ENCODE peak calls at places on chromosomes 11 and 22, in ten cellular contexts. Q is GM23248, X is SK-N-SH, S is GM23338, O is HCT116, C is OCI-LY7, K is PC-3, G is MM.1S, N is hepatocyte, A is Karpas-422. I is an unnamed sample. For H3K9me2, the result is how much of the 10 kb centered on the place peaks cover.

GRCh38 chr11:88016392-88017020 is 158.7 kb downstream of the RAB38 start:
- DNase-seq in Q (peak), X (peak), S (peak), O (peak), C (peak), K (peak), G (peak), N (peak), A (peak), I (peak)

GRCh38 chr11:126603486-126603885 is 248.0 kb downstream of the ST3GAL4 start:
- DNase-seq in Q (no peak), X (no peak), S (no peak), O (no peak), C (peak), K (no peak), G (no peak), N (no peak), A (peak), I (no peak)

GRCh38 chr11:12287374-12288211 is 89.8 kb upstream of the PARVA start:
- DNase-seq in Q (peak), X (peak), S (peak), O (peak), C (no peak), K (peak), G (no peak), N (peak), A (peak), I (peak)

GRCh38 chr11:86749861-86750401 is 50.4 kb upstream of the PRSS23 start:
- DNase-seq in Q (peak), X (no peak), S (no peak), O (no peak), C (no peak), K (no peak), G (no peak), N (no peak), A (no peak), I (no peak)

GRCh38 chr22:48689206-48689605 is 1138.5 kb downstream of the BRD1 start:
- DNase-seq in Q (no peak), X (no peak), S (no peak), O (no peak), C (no peak), K (no peak), G (no peak), N (no peak), A (no peak), I (no peak)

GRCh38 chr11:58216476-58216875 is 4.0 kb downstream of the OR1S1 start:
- DNase-seq in Q (no peak), X (no peak), S (no peak), O (no peak), C (no peak), K (no peak), G (no peak), N (no peak), A (no peak), I (no peak)

GRCh38 chr11:72673943-72674828 is at the start of gene PDE2A:
- DNase-seq in Q (no peak), X (peak), S (peak), O (no peak), C (no peak), K (no peak), G (no peak), N (no peak), A (no peak), I (no peak)

GRCh38 chr11:84865257-84865656 is 761.9 kb downstream of the DLG2 start:
- DNase-seq in Q (peak), X (no peak), S (no peak), O (no peak), C (no peak), K (peak), G (no peak), N (no peak), A (no peak), I (no peak)

GRCh38 chr11:91373497-91373896 is 851.1 kb upstream of the FAT3 start:
- DNase-seq in Q (no peak), X (no peak), S (peak), O (no peak), C (no peak), K (peak), G (no peak), N (no peak), A (peak), I (no peak)

GRCh38 chr11:44133335-44133946 is 38.0 kb downstream of the EXT2 start:
- DNase-seq in Q (peak), X (peak), S (peak), O (no peak), C (peak), K (peak), G (no peak), N (peak), A (peak), I (peak)

GRCh38 chr11:119664063-119664572 is 64.9 kb downstream of the NECTIN1 start:
- DNase-seq in Q (no peak), X (no peak), S (peak), O (no peak), C (no peak), K (no peak), G (no peak), N (peak), A (no peak), I (no peak)

GRCh38 chr22:27654536-27655445 is 146.8 kb downstream of the MN1 start:
- DNase-seq in Q (no peak), X (no peak), S (peak), O (no peak), C (no peak), K (no peak), G (no peak), N (peak), A (no peak), I (no peak)

GRCh38 chr11:5380740-5381342 is 2.8 kb upstream of the OR51M1 start:
- DNase-seq in Q (peak), X (peak), S (peak), O (peak), C (peak), K (peak), G (peak), N (peak), A (peak), I (no peak)

GRCh38 chr11:95067828-95068244 is 1.1 kb downstream of the SRSF8 start:
- DNase-seq in Q (no peak), X (no peak), S (no peak), O (no peak), C (no peak), K (no peak), G (no peak), N (no peak), A (no peak), I (no peak)

GRCh38 chr11:95068549-95068948 is 1.8 kb downstream of the SRSF8 start:
- DNase-seq in Q (peak), X (peak), S (peak), O (peak), C (peak), K (peak), G (peak), N (peak), A (peak), I (peak)

GRCh38 chr11:95074806-95075563 is 8.3 kb downstream of the SRSF8 start:
- DNase-seq in Q (no peak), X (no peak), S (no peak), O (no peak), C (no peak), K (peak), G (no peak), N (no peak), A (no peak), I (peak)

GRCh38 chr11:95076416-95076815 is 9.7 kb downstream of the SRSF8 start:
- DNase-seq in Q (peak), X (no peak), S (no peak), O (no peak), C (no peak), K (peak), G (peak), N (peak), A (no peak), I (peak)

GRCh38 chr11:95072948-95073347 is 6.2 kb downstream of the SRSF8 start:
- DNase-seq in Q (no peak), X (no peak), S (no peak), O (no peak), C (no peak), K (peak), G (no peak), N (no peak), A (no peak), I (peak)
- H3K9me2 ChIP-seq in Q (under half), X (under half), S (under half), O (under half), C (under half), K (under half), G (under half), N (under half), A (under half), I (under half)

GRCh38 chr22:40153705-40154104 is 24.0 kb upstream of the TNRC6B start:
- DNase-seq in Q (no peak), X (no peak), S (no peak), O (no peak), C (no peak), K (no peak), G (no peak), N (no peak), A (no peak), I (no peak)
- H3K4me2 ChIP-seq in Q (no peak), X (no peak), S (no peak), O (no peak), C (no peak), K (no peak), G (no peak), N (no peak), A (no peak), I (no peak)

GRCh38 chr11:37105456-37105855 is 507.4 kb upstream of the RAG2 start:
- DNase-seq in Q (no peak), X (no peak), S (no peak), O (no peak), C (no peak), K (no peak), G (no peak), N (no peak), A (no peak), I (no peak)

GRCh38 chr11:37109205-37109585 is 511.2 kb upstream of the RAG2 start:
- DNase-seq in Q (no peak), X (no peak), S (no peak), O (no peak), C (no peak), K (no peak), G (no peak), N (no peak), A (no peak), I (no peak)

GRCh38 chr11:37108436-37109204 is 510.6 kb upstream of the RAG2 start:
- DNase-seq in Q (no peak), X (no peak), S (no peak), O (no peak), C (no peak), K (peak), G (no peak), N (peak), A (no peak), I (no peak)

GRCh38 chr11:37110383-37110782 is 512.3 kb upstream of the RAG2 start:
- DNase-seq in Q (no peak), X (no peak), S (no peak), O (no peak), C (no peak), K (peak), G (no peak), N (peak), A (no peak), I (no peak)

DNA sequence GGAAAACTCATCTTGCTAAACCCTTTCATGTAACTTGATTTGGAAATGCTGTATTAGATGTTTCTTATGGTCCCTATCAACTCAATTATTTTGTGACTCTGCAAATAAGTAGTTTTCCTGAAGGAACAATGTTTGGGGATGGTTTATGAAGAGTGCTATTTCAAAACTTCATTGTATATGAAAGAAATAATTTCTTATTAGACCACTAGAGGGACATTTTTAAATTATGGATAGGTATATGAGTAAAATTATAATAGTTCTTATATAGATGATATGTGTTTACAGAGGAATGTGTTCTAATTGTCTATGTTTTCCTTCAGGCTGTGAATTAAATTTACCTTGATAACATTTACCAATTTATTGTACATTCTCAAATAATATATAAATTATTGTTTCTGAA is 509.4 kb upstream of the RAG2 start:
- DNase-seq in Q (no peak), X (no peak), S (no peak), O (no peak), C (no peak), K (peak), G (no peak), N (no peak), A (peak), I (no peak)
- H3K9me2 ChIP-seq in Q (under half), X (under half), S (under half), O (under half), C (under half), K (under half), G (under half), N (under half), A (under half), I (under half)

DNA sequence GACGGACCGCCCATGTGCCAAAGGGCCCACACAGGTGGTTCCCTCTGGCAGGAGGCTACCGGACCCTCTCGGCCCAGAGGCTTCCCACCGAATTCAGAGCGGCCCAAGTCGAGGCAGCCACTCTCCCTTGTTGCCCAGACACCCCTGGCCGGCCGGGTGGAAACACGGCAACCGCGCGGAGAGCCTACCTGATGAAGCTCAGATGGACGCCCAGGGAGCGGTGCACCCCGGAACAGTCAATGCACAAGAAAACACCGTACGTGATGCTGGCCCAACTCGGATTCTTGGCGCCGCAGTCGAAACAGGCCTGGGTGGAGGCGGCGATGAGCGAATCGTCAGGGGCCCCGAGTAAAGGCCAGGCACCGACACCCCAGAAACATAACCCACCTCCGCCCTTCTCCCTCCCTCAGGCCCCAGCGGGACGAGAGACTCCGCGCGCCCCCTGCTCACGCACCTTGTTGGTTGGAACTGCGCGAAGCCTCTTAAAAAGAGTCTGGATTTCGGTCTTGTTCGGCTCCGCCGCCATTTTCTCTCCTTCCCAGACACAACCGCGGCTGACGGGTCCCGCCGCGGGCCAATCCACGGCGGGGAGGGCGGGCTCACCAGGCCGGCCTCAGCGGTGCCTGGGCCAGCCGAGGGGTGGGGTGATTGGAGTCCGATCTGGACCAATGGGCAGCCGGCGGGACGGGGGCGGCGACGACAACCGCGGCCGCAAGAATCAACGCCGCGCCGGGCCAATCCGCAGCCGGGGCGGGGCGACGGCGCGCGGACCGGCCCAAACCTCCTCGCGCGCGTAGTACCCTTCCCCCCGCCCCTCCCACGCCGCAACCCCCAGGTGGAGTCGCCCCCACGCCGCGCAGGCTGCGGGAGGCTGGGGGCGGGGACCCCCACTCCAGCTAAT is at the start of gene ARFGAP2:
- DNase-seq in Q (peak), X (peak), S (peak), O (peak), C (peak), K (peak), G (peak), N (peak), A (peak), I (peak)
- H3K4me2 ChIP-seq in Q (peak), X (peak), S (peak), O (peak), C (peak), K (peak), G (peak), N (peak), A (peak), I (peak)

DNA sequence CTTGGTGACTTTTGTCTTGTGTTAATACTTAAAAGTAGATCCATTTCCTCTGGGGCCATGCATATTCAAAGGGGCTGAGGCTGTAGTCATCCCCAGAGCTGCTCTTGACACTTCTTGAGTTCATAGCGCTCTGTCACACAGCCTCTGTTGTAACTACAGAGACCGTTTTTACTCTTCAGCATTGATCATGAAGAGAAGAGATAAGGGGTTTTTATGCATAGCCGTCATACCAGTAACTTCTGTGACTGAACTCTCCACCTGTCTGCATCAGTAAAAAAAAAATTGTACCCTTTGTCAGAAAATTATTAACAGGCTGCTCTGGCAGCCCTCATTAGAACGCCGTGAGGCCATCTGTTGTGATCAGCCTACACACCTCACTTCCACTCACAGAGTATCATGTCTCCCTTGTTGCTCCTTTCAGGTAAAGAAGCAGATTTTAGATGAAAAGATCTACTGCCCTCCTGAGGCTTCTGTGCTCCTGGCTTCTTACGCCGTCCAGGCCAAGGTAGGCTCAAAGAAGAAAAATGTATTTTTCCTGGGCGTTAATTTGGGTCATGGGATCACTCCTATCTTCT is 38.4 kb downstream of the NF2 start:
- DNase-seq in Q (peak), X (no peak), S (no peak), O (no peak), C (no peak), K (no peak), G (no peak), N (no peak), A (no peak), I (no peak)
- H3K9me2 ChIP-seq in Q (under half), X (under half), S (under half), O (under half), C (under half), K (under half), G (under half), N (under half), A (under half), I (under half)

DNA sequence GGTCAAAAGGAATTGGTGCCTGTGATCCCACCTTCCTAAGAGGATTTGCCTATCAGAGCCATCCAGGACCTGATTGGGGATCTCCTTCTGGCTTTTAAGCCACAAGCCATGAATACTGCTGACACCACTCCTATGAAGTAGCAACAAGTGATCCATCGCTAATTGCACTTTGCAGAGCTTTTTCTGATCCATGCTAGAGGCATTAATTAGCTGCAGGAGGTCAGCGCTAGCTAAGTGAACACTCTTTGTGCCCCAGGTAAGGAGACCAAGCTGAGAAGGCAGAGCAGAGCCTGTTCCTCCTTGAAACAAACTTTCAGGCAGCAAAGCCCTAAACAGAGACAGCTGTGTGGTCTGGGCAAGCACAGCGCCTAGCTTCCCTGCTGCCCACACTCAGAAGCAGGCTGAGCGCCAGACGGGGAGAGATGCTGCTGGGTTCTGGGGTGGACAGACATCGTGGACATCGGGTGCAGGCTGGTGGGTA is 122.2 kb downstream of the ABTB2 start:
- DNase-seq in Q (no peak), X (no peak), S (no peak), O (no peak), C (no peak), K (no peak), G (no peak), N (no peak), A (no peak), I (no peak)
- H3K4me2 ChIP-seq in Q (no peak), X (no peak), S (peak), O (no peak), C (no peak), K (no peak), G (no peak), N (no peak), A (no peak), I (peak)

DNA sequence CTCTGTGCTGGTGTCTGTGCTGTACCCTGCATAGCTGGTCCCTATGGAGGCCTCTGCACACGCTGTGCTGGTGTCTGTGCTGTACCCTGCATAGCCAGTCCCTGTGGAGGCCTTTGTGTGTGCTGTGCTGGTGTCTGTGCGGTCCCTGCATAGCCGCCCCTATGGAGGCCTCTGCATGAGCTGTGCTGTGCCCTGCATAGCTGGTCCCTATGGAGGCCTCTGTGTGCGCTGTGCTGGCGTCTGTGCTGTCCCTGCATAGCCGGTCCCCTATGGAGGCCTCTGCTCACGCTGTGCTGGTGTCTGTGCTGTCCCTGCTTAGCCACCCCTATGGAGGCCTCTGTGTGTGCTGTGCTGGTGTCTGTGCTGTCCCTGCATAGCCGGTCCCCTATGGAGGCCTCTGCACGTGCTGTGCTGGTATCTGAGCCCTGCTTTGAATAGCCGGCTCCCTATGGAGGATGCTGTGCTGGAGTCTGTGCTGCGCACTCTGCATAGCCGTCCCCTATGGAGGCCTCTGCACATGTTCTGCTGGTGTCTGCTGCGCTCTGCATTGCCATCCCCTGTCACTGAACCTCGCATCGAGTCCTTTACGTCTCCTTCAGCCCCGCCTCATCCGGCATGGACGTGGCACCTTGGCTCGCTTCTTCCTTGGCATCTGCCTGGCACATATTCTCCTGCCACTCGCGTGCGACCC is 6.2 kb downstream of the NADSYN1 start:
- DNase-seq in Q (no peak), X (no peak), S (no peak), O (no peak), C (no peak), K (no peak), G (no peak), N (no peak), A (no peak), I (no peak)
- H3K9me2 ChIP-seq in Q (under half), X (under half), S (under half), O (under half), C (under half), K (under half), G (under half), N (under half), A (under half), I (under half)

DNA sequence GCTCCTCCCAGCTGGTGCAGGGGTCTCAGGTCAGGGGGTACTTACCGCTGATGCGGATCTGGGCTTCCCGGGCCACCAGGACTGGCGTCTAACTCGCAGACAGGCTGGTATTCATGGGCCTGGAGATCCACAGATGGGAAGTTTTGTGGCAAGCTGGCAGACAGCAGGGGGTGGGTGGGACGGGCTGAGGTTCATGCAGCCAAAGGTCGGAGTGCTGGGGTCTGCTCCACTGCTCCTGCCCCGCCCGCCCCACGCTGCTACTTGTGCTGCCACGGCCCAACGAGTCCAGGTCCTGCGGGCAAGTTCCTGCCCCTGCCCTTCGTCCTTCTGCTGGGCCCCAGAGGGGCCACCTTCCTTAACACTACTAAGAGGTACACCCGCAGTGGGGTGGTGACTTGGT is 3.1 kb downstream of the ACY3 start:
- DNase-seq in Q (no peak), X (no peak), S (no peak), O (no peak), C (peak), K (no peak), G (no peak), N (peak), A (no peak), I (no peak)
- H3K4me2 ChIP-seq in Q (no peak), X (no peak), S (no peak), O (no peak), C (peak), K (no peak), G (no peak), N (no peak), A (peak), I (no peak)

I was measured in PC-9.